ENCODE peak calls at places on chromosome 17, in four cellular contexts. One of them, this sample, is unnamed.

GRCh38 chr17:28727727-28728363 is 743 bp upstream of the NEK8 start:
- DNase-seq in WTC11: peak
- DNase-seq in stomach: peak
- DNase-seq in endothelial cell: peak
- DNase-seq in this sample: no peak

GRCh38 chr17:66549731-66550207 is 247.4 kb downstream of the PRKCA start:
- DNase-seq in endothelial cell: no peak
- DNase-seq in stomach: no peak
- DNase-seq in WTC11: no peak
- DNase-seq in this sample: no peak

GRCh38 chr17:31869797-31870568 is 10.9 kb upstream of the COPRS start:
- DNase-seq in WTC11: no peak
- DNase-seq in stomach: no peak
- DNase-seq in endothelial cell: no peak
- DNase-seq in this sample: no peak

GRCh38 chr17:66679631-66680517 is 155.0 kb upstream of the CACNG5 start:
- DNase-seq in WTC11: no peak
- DNase-seq in endothelial cell: no peak
- DNase-seq in stomach: no peak
- DNase-seq in this sample: no peak

GRCh38 chr17:39069114-39069756 is 82.2 kb downstream of the PLXDC1 start:
- DNase-seq in endothelial cell: peak
- DNase-seq in WTC11: no peak
- DNase-seq in stomach: no peak
- DNase-seq in this sample: no peak

GRCh38 chr17:43020789-43021738 is 1.1 kb downstream of the VAT1 start:
- DNase-seq in WTC11: peak
- DNase-seq in stomach: peak
- DNase-seq in endothelial cell: peak
- DNase-seq in this sample: peak

GRCh38 chr17:58001461-58002124 is 5.5 kb downstream of the SRSF1 start:
- DNase-seq in WTC11: no peak
- DNase-seq in endothelial cell: no peak
- DNase-seq in stomach: no peak
- DNase-seq in this sample: no peak

GRCh38 chr17:48484850-48485249 is 46.0 kb downstream of the HOXB1 start:
- DNase-seq in WTC11: no peak
- DNase-seq in endothelial cell: no peak
- DNase-seq in stomach: no peak
- DNase-seq in this sample: no peak

GRCh38 chr17:74730491-74731346 is 6.3 kb upstream of the RAB37 start:
- DNase-seq in stomach: no peak
- DNase-seq in WTC11: no peak
- DNase-seq in endothelial cell: no peak
- DNase-seq in this sample: no peak

GRCh38 chr17:48747445-48748363 is 19.2 kb upstream of the HOXB13 start:
- DNase-seq in stomach: no peak
- DNase-seq in endothelial cell: no peak
- DNase-seq in WTC11: peak
- DNase-seq in this sample: no peak

GRCh38 chr17:39018267-39019134 is 51.3 kb upstream of the FBXO47 start:
- DNase-seq in WTC11: no peak
- DNase-seq in stomach: no peak
- DNase-seq in endothelial cell: no peak
- DNase-seq in this sample: no peak

GRCh38 chr17:76080934-76081287 is 1.9 kb downstream of the ZACN start:
- DNase-seq in endothelial cell: no peak
- DNase-seq in stomach: no peak
- DNase-seq in WTC11: no peak
- DNase-seq in this sample: no peak

GRCh38 chr17:40775945-40776344 is 3.9 kb upstream of the KRT26 start:
- DNase-seq in stomach: no peak
- DNase-seq in endothelial cell: no peak
- DNase-seq in WTC11: no peak
- DNase-seq in this sample: no peak

GRCh38 chr17:17837380-17837821 is 615 bp upstream of the SREBF1 start:
- DNase-seq in WTC11: no peak
- DNase-seq in stomach: no peak
- DNase-seq in endothelial cell: no peak
- DNase-seq in this sample: no peak

GRCh38 chr17:73731733-73732132 is 87.5 kb upstream of the SDK2 start:
- DNase-seq in stomach: no peak
- DNase-seq in endothelial cell: no peak
- DNase-seq in WTC11: no peak
- DNase-seq in this sample: no peak

GRCh38 chr17:17848311-17848710 is 11.5 kb upstream of the SREBF1 start:
- DNase-seq in WTC11: no peak
- DNase-seq in endothelial cell: no peak
- DNase-seq in stomach: no peak
- DNase-seq in this sample: no peak

GRCh38 chr17:57869599-57870282 is 19.9 kb upstream of the MRPS23 start:
- DNase-seq in stomach: no peak
- DNase-seq in endothelial cell: no peak
- DNase-seq in WTC11: no peak
- DNase-seq in this sample: no peak

GRCh38 chr17:27598337-27599050 is 32.5 kb upstream of the LGALS9 start:
- DNase-seq in endothelial cell: no peak
- DNase-seq in stomach: no peak
- DNase-seq in WTC11: no peak
- DNase-seq in this sample: no peak

GRCh38 chr17:46020023-46020735 is 21.1 kb downstream of the STH start:
- DNase-seq in stomach: no peak
- DNase-seq in endothelial cell: no peak
- DNase-seq in WTC11: no peak
- DNase-seq in this sample: no peak

GRCh38 chr17:64736804-64737492 is 74.8 kb upstream of the SMURF2 start:
- DNase-seq in endothelial cell: peak
- DNase-seq in WTC11: peak
- DNase-seq in stomach: peak
- DNase-seq in this sample: no peak

GRCh38 chr17:66345264-66345663 is 42.9 kb downstream of the PRKCA start:
- DNase-seq in endothelial cell: no peak
- DNase-seq in WTC11: no peak
- DNase-seq in stomach: no peak
- DNase-seq in this sample: no peak

GRCh38 chr17:50636145-50636803 is 1.6 kb downstream of the ABCC3 start:
- DNase-seq in stomach: peak
- DNase-seq in endothelial cell: no peak
- DNase-seq in WTC11: no peak
- DNase-seq in this sample: no peak

GRCh38 chr17:17077101-17077500 is 34.8 kb downstream of the MPRIP start:
- DNase-seq in endothelial cell: no peak
- DNase-seq in WTC11: no peak
- DNase-seq in stomach: no peak
- DNase-seq in this sample: no peak

GRCh38 chr17:68870427-68870826 is 84.8 kb downstream of the ABCA8 start:
- DNase-seq in stomach: no peak
- DNase-seq in WTC11: no peak
- DNase-seq in endothelial cell: no peak
- DNase-seq in this sample: no peak

GRCh38 chr17:13417551-13417950 is 184.2 kb downstream of the HS3ST3A1 start:
- DNase-seq in WTC11: no peak
- DNase-seq in endothelial cell: no peak
- DNase-seq in stomach: no peak
- DNase-seq in this sample: no peak

GRCh38 chr17:38982858-38983746 is 15.9 kb upstream of the FBXO47 start:
- DNase-seq in WTC11: peak
- DNase-seq in stomach: peak
- DNase-seq in endothelial cell: peak
- DNase-seq in this sample: no peak

GRCh38 chr17:63446981-63447687 is 1.0 kb upstream of the CYB561 start:
- DNase-seq in endothelial cell: peak
- DNase-seq in WTC11: peak
- DNase-seq in stomach: peak
- DNase-seq in this sample: no peak

GRCh38 chr17:49190932-49191331 is 19.4 kb downstream of the GNGT2 start:
- DNase-seq in endothelial cell: no peak
- DNase-seq in stomach: no peak
- DNase-seq in WTC11: no peak
- DNase-seq in this sample: no peak

GRCh38 chr17:45953561-45953960 is 45.5 kb upstream of the STH start:
- DNase-seq in endothelial cell: no peak
- DNase-seq in WTC11: no peak
- DNase-seq in stomach: no peak
- DNase-seq in this sample: no peak

GRCh38 chr17:18324140-18325049 is 9.3 kb downstream of the SMCR8 start:
- DNase-seq in WTC11: no peak
- DNase-seq in stomach: no peak
- DNase-seq in endothelial cell: no peak
- DNase-seq in this sample: no peak

GRCh38 chr17:46738544-46738943 is 79.9 kb downstream of the WNT3 start:
- DNase-seq in stomach: no peak
- DNase-seq in WTC11: no peak
- DNase-seq in endothelial cell: no peak
- DNase-seq in this sample: no peak

GRCh38 chr17:16973760-16974540 is 2.0 kb upstream of the TNFRSF13B start:
- DNase-seq in stomach: no peak
- DNase-seq in endothelial cell: no peak
- DNase-seq in WTC11: no peak
- DNase-seq in this sample: no peak

GRCh38 chr17:74485012-74485743 is 18.7 kb downstream of the CD300A start:
- DNase-seq in stomach: peak
- DNase-seq in endothelial cell: no peak
- DNase-seq in WTC11: no peak
- DNase-seq in this sample: no peak

GRCh38 chr17:33375783-33376182 is 82.7 kb upstream of the ASIC2 start:
- DNase-seq in WTC11: no peak
- DNase-seq in endothelial cell: no peak
- DNase-seq in stomach: no peak
- DNase-seq in this sample: no peak
- TF ChIP-seq CTCF in WTC11: no peak
- TF ChIP-seq CTCF in endothelial cell: no peak
- TF ChIP-seq CTCF in stomach: no peak
- TF ChIP-seq CTCF in this sample: no peak

DNA sequence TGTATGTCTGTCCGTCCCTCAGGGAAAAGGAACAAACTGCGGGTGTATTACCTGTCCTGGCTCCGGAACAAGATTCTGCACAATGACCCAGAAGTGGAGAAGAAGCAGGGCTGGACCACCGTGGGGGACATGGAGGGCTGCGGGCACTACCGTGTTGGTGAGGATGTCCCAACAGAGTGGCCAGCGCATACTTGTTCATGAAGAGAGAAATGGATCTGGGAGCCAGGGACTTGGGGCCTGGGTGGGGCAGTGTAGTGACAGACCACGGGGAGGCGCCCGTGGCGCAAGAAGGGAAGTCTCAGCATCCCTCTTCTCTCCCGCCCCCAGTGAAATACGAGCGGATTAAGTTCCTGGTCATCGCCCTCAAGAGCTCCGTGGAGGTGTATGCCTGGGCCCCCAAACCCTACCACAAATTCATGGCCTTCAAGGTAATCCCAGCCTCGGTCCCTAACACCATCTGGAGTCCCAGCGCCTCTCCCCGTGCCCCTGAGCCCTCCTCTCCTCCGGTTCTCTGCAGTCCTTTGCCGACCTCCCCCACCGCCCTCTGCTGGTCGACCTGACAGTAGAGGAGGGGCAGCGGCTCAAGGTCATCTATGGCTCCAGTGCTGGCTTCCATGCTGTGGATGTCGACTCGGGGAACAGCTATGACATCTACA is 3.5 kb upstream of the C17orf107 start:
- DNase-seq in endothelial cell: peak
- DNase-seq in stomach: no peak
- DNase-seq in WTC11: peak
- DNase-seq in this sample: no peak
- TF ChIP-seq CTCF in endothelial cell: no peak
- TF ChIP-seq CTCF in stomach: no peak
- TF ChIP-seq CTCF in WTC11: no peak
- TF ChIP-seq CTCF in this sample: peak

GRCh38 chr17:78689029-78689428 is 93.0 kb downstream of the CYTH1 start:
- DNase-seq in WTC11: no peak
- DNase-seq in endothelial cell: no peak
- DNase-seq in stomach: no peak
- DNase-seq in this sample: no peak
- TF ChIP-seq CTCF in WTC11: no peak
- TF ChIP-seq CTCF in endothelial cell: no peak
- TF ChIP-seq CTCF in stomach: no peak
- TF ChIP-seq CTCF in this sample: no peak

GRCh38 chr17:9223531-9223930 is 202.2 kb downstream of the NTN1 start:
- DNase-seq in stomach: no peak
- DNase-seq in WTC11: no peak
- DNase-seq in endothelial cell: no peak
- DNase-seq in this sample: no peak

GRCh38 chr17:9226794-9227135 is 205.5 kb downstream of the NTN1 start:
- DNase-seq in stomach: no peak
- DNase-seq in endothelial cell: no peak
- DNase-seq in WTC11: peak
- DNase-seq in this sample: no peak

GRCh38 chr17:9226130-9226793 is 205.0 kb downstream of the NTN1 start:
- DNase-seq in WTC11: no peak
- DNase-seq in endothelial cell: no peak
- DNase-seq in stomach: no peak
- DNase-seq in this sample: no peak

GRCh38 chr17:9224485-9224884 is 203.2 kb downstream of the NTN1 start:
- DNase-seq in stomach: no peak
- DNase-seq in endothelial cell: no peak
- DNase-seq in WTC11: no peak
- DNase-seq in this sample: no peak

GRCh38 chr17:9225305-9226101 is 204.2 kb downstream of the NTN1 start:
- DNase-seq in WTC11: peak
- DNase-seq in stomach: no peak
- DNase-seq in endothelial cell: no peak
- DNase-seq in this sample: no peak
- TF ChIP-seq CTCF in WTC11: no peak
- TF ChIP-seq CTCF in stomach: no peak
- TF ChIP-seq CTCF in endothelial cell: no peak
- TF ChIP-seq CTCF in this sample: peak

GRCh38 chr17:41959336-41960095 is 7.1 kb upstream of the CNP start:
- DNase-seq in WTC11: peak
- DNase-seq in stomach: no peak
- DNase-seq in endothelial cell: peak
- DNase-seq in this sample: no peak
- TF ChIP-seq CTCF in WTC11: no peak
- TF ChIP-seq CTCF in stomach: no peak
- TF ChIP-seq CTCF in endothelial cell: peak
- TF ChIP-seq CTCF in this sample: peak

This sample was measured in progenitor cell of endocrine pancreas.